ENCODE peak calls at places on chromosomes 12 and 14, in nine cellular contexts. One of them, this sample, is unnamed. For H3K36me3, the result is how much of the 10 kb centered on the place peaks cover.

GRCh38 chr12:91601057-91601456 is 418.4 kb upstream of the DCN start:
- DNase-seq in DND-41: no peak
- DNase-seq in heart right ventricle: no peak
- DNase-seq in mammary epithelial cell: no peak
- DNase-seq in right lobe of liver: no peak
- DNase-seq in Peyer's patch: no peak
- DNase-seq in CD8-positive, alpha-beta T cell: no peak
- DNase-seq in uterus: no peak
- DNase-seq in body of pancreas: no peak
- DNase-seq in this sample: no peak

GRCh38 chr14:59511916-59512530 is 27.7 kb downstream of the JKAMP start:
- DNase-seq in body of pancreas: no peak
- DNase-seq in heart right ventricle: no peak
- DNase-seq in CD8-positive, alpha-beta T cell: no peak
- DNase-seq in DND-41: peak
- DNase-seq in mammary epithelial cell: no peak
- DNase-seq in Peyer's patch: no peak
- DNase-seq in right lobe of liver: no peak
- DNase-seq in uterus: no peak
- DNase-seq in this sample: no peak

GRCh38 chr12:638948-639557 is 24.2 kb downstream of the NINJ2 start:
- DNase-seq in heart right ventricle: no peak
- DNase-seq in Peyer's patch: no peak
- DNase-seq in DND-41: no peak
- DNase-seq in uterus: no peak
- DNase-seq in CD8-positive, alpha-beta T cell: no peak
- DNase-seq in mammary epithelial cell: no peak
- DNase-seq in right lobe of liver: no peak
- DNase-seq in body of pancreas: no peak
- DNase-seq in this sample: no peak

GRCh38 chr12:130162771-130163460 is 652 bp downstream of the FZD10 start:
- DNase-seq in uterus: no peak
- DNase-seq in CD8-positive, alpha-beta T cell: no peak
- DNase-seq in heart right ventricle: no peak
- DNase-seq in mammary epithelial cell: no peak
- DNase-seq in Peyer's patch: no peak
- DNase-seq in right lobe of liver: no peak
- DNase-seq in body of pancreas: no peak
- DNase-seq in DND-41: no peak
- DNase-seq in this sample: no peak

GRCh38 chr12:98399532-98399931 is 115.9 kb upstream of the TMPO start:
- DNase-seq in Peyer's patch: no peak
- DNase-seq in right lobe of liver: no peak
- DNase-seq in mammary epithelial cell: peak
- DNase-seq in uterus: no peak
- DNase-seq in CD8-positive, alpha-beta T cell: peak
- DNase-seq in DND-41: peak
- DNase-seq in heart right ventricle: no peak
- DNase-seq in body of pancreas: no peak
- DNase-seq in this sample: peak

GRCh38 chr12:124556896-124557501 is 10.4 kb downstream of the NCOR2 start:
- DNase-seq in mammary epithelial cell: no peak
- DNase-seq in uterus: no peak
- DNase-seq in right lobe of liver: no peak
- DNase-seq in heart right ventricle: peak
- DNase-seq in CD8-positive, alpha-beta T cell: no peak
- DNase-seq in Peyer's patch: peak
- DNase-seq in DND-41: no peak
- DNase-seq in body of pancreas: no peak
- DNase-seq in this sample: no peak

GRCh38 chr14:70753518-70753953 is 55.8 kb downstream of the MAP3K9 start:
- DNase-seq in mammary epithelial cell: no peak
- DNase-seq in right lobe of liver: peak
- DNase-seq in uterus: no peak
- DNase-seq in heart right ventricle: no peak
- DNase-seq in Peyer's patch: no peak
- DNase-seq in body of pancreas: peak
- DNase-seq in DND-41: no peak
- DNase-seq in CD8-positive, alpha-beta T cell: no peak
- DNase-seq in this sample: no peak

GRCh38 chr14:104730504-104730903 is 6.5 kb downstream of the ADSS1 start:
- DNase-seq in CD8-positive, alpha-beta T cell: no peak
- DNase-seq in mammary epithelial cell: no peak
- DNase-seq in uterus: no peak
- DNase-seq in Peyer's patch: no peak
- DNase-seq in heart right ventricle: no peak
- DNase-seq in body of pancreas: no peak
- DNase-seq in right lobe of liver: no peak
- DNase-seq in DND-41: no peak
- DNase-seq in this sample: no peak

GRCh38 chr12:4278582-4278939 is 5.0 kb downstream of the CCND2 start:
- DNase-seq in body of pancreas: no peak
- DNase-seq in mammary epithelial cell: no peak
- DNase-seq in uterus: no peak
- DNase-seq in heart right ventricle: peak
- DNase-seq in DND-41: no peak
- DNase-seq in Peyer's patch: peak
- DNase-seq in CD8-positive, alpha-beta T cell: no peak
- DNase-seq in right lobe of liver: peak
- DNase-seq in this sample: no peak

DNA sequence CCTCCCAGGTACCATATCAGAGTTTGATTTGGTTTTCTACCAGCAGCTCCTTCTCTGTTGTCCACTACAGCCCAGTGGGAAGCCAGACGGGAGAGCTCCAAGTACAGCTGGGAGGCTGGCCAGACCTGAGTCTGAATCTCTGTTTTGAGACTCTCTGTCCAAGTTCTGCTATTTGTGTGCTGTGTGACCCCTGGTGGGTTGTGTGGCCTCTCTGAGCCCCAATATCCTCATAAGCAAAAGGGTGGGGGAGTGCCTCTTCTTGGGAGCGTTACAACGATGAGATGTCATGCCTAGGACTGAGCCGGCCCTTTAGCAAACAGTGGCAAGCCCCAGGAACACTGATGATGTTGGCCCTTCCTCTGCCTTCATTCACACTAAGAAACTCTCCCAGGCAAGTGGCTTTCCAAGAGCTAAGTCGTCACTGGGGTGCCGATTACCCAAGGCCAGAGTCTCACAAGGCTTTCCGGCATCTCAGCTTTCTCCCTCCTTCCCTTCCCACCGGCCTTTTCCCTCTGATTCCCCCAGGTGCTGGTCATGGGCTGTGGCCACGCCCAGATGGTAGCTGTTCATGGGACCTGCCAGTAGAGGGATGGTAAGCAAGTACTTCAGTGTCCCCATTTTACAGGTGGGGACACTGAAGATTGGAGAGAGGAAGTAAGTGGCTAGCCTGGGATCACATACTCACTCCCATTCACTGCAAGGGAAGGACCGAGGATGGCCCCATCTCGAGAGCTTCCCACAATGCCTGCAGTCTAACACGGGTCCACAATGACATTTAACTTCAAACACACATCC is 47.7 kb downstream of the BCL11B start:
- DNase-seq in CD8-positive, alpha-beta T cell: no peak
- DNase-seq in Peyer's patch: no peak
- DNase-seq in mammary epithelial cell: no peak
- DNase-seq in body of pancreas: no peak
- DNase-seq in heart right ventricle: no peak
- DNase-seq in uterus: no peak
- DNase-seq in right lobe of liver: no peak
- DNase-seq in DND-41: no peak
- DNase-seq in this sample: no peak
- H3K36me3 ChIP-seq in CD8-positive, alpha-beta T cell: half or more
- H3K36me3 ChIP-seq in Peyer's patch: under half
- H3K36me3 ChIP-seq in mammary epithelial cell: under half
- H3K36me3 ChIP-seq in body of pancreas: under half
- H3K36me3 ChIP-seq in heart right ventricle: under half
- H3K36me3 ChIP-seq in uterus: under half
- H3K36me3 ChIP-seq in right lobe of liver: under half
- H3K36me3 ChIP-seq in DND-41: half or more
- H3K36me3 ChIP-seq in this sample: under half

GRCh38 chr12:67280088-67280487 is 10.9 kb downstream of the CAND1 start:
- DNase-seq in DND-41: no peak
- DNase-seq in Peyer's patch: no peak
- DNase-seq in CD8-positive, alpha-beta T cell: no peak
- DNase-seq in heart right ventricle: no peak
- DNase-seq in right lobe of liver: no peak
- DNase-seq in mammary epithelial cell: no peak
- DNase-seq in body of pancreas: no peak
- DNase-seq in uterus: no peak
- DNase-seq in this sample: no peak

GRCh38 chr12:67279637-67280036 is 10.5 kb downstream of the CAND1 start:
- DNase-seq in DND-41: no peak
- DNase-seq in body of pancreas: no peak
- DNase-seq in mammary epithelial cell: no peak
- DNase-seq in CD8-positive, alpha-beta T cell: no peak
- DNase-seq in heart right ventricle: no peak
- DNase-seq in Peyer's patch: no peak
- DNase-seq in right lobe of liver: no peak
- DNase-seq in uterus: no peak
- DNase-seq in this sample: no peak

GRCh38 chr12:67275380-67275913 is 6.3 kb downstream of the CAND1 start:
- DNase-seq in uterus: no peak
- DNase-seq in body of pancreas: no peak
- DNase-seq in CD8-positive, alpha-beta T cell: no peak
- DNase-seq in mammary epithelial cell: peak
- DNase-seq in heart right ventricle: no peak
- DNase-seq in DND-41: no peak
- DNase-seq in Peyer's patch: no peak
- DNase-seq in right lobe of liver: peak
- DNase-seq in this sample: peak

GRCh38 chr12:67274186-67274585 is 5.0 kb downstream of the CAND1 start:
- DNase-seq in CD8-positive, alpha-beta T cell: no peak
- DNase-seq in right lobe of liver: no peak
- DNase-seq in uterus: no peak
- DNase-seq in mammary epithelial cell: peak
- DNase-seq in Peyer's patch: no peak
- DNase-seq in heart right ventricle: no peak
- DNase-seq in DND-41: no peak
- DNase-seq in body of pancreas: no peak
- DNase-seq in this sample: peak

GRCh38 chr12:67276469-67276868 is 7.3 kb downstream of the CAND1 start:
- DNase-seq in CD8-positive, alpha-beta T cell: no peak
- DNase-seq in heart right ventricle: no peak
- DNase-seq in Peyer's patch: no peak
- DNase-seq in DND-41: no peak
- DNase-seq in body of pancreas: no peak
- DNase-seq in mammary epithelial cell: no peak
- DNase-seq in uterus: no peak
- DNase-seq in right lobe of liver: no peak
- DNase-seq in this sample: no peak
- H3K36me3 ChIP-seq in CD8-positive, alpha-beta T cell: under half
- H3K36me3 ChIP-seq in heart right ventricle: under half
- H3K36me3 ChIP-seq in Peyer's patch: under half
- H3K36me3 ChIP-seq in DND-41: under half
- H3K36me3 ChIP-seq in body of pancreas: under half
- H3K36me3 ChIP-seq in mammary epithelial cell: under half
- H3K36me3 ChIP-seq in uterus: under half
- H3K36me3 ChIP-seq in right lobe of liver: under half
- H3K36me3 ChIP-seq in this sample: under half

GRCh38 chr14:61739133-61739532 is 23.1 kb upstream of the SNAPC1 start:
- DNase-seq in right lobe of liver: no peak
- DNase-seq in uterus: no peak
- DNase-seq in mammary epithelial cell: no peak
- DNase-seq in heart right ventricle: no peak
- DNase-seq in body of pancreas: no peak
- DNase-seq in CD8-positive, alpha-beta T cell: no peak
- DNase-seq in Peyer's patch: no peak
- DNase-seq in DND-41: no peak
- DNase-seq in this sample: no peak

GRCh38 chr14:61742383-61742782 is 19.8 kb upstream of the SNAPC1 start:
- DNase-seq in Peyer's patch: no peak
- DNase-seq in DND-41: no peak
- DNase-seq in uterus: no peak
- DNase-seq in mammary epithelial cell: no peak
- DNase-seq in right lobe of liver: no peak
- DNase-seq in CD8-positive, alpha-beta T cell: no peak
- DNase-seq in heart right ventricle: no peak
- DNase-seq in body of pancreas: no peak
- DNase-seq in this sample: no peak

GRCh38 chr14:61733972-61734371 is 28.2 kb upstream of the SNAPC1 start:
- DNase-seq in uterus: no peak
- DNase-seq in CD8-positive, alpha-beta T cell: no peak
- DNase-seq in body of pancreas: no peak
- DNase-seq in Peyer's patch: no peak
- DNase-seq in DND-41: no peak
- DNase-seq in heart right ventricle: no peak
- DNase-seq in mammary epithelial cell: no peak
- DNase-seq in right lobe of liver: no peak
- DNase-seq in this sample: no peak

GRCh38 chr14:61737913-61738312 is 24.3 kb upstream of the SNAPC1 start:
- DNase-seq in DND-41: no peak
- DNase-seq in body of pancreas: no peak
- DNase-seq in uterus: no peak
- DNase-seq in right lobe of liver: no peak
- DNase-seq in heart right ventricle: no peak
- DNase-seq in mammary epithelial cell: no peak
- DNase-seq in Peyer's patch: no peak
- DNase-seq in CD8-positive, alpha-beta T cell: no peak
- DNase-seq in this sample: no peak

DNA sequence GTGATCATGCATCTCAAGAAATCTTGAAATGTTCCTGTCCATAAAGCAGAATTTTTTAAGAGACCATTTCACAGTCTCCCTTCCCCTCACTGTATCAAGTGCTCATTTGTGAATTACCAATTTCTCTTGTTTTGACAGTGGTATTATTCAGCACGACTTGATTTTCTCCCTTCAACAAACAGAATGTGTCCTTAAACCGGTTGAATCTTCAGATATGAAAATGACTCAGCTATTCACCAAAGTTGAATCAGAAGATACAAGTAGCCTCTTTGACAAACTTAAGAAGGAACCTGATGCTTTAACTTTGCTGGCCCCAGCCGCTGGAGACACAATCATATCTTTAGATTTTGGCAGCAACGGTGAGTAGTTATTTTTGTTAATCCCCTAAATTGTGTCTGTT is 25.5 kb upstream of the SNAPC1 start:
- DNase-seq in DND-41: no peak
- DNase-seq in body of pancreas: no peak
- DNase-seq in mammary epithelial cell: no peak
- DNase-seq in CD8-positive, alpha-beta T cell: no peak
- DNase-seq in Peyer's patch: no peak
- DNase-seq in heart right ventricle: no peak
- DNase-seq in right lobe of liver: no peak
- DNase-seq in uterus: no peak
- DNase-seq in this sample: no peak
- H3K36me3 ChIP-seq in DND-41: half or more
- H3K36me3 ChIP-seq in body of pancreas: under half
- H3K36me3 ChIP-seq in mammary epithelial cell: half or more
- H3K36me3 ChIP-seq in CD8-positive, alpha-beta T cell: under half
- H3K36me3 ChIP-seq in Peyer's patch: under half
- H3K36me3 ChIP-seq in heart right ventricle: half or more
- H3K36me3 ChIP-seq in right lobe of liver: half or more
- H3K36me3 ChIP-seq in uterus: under half
- H3K36me3 ChIP-seq in this sample: half or more

DNA sequence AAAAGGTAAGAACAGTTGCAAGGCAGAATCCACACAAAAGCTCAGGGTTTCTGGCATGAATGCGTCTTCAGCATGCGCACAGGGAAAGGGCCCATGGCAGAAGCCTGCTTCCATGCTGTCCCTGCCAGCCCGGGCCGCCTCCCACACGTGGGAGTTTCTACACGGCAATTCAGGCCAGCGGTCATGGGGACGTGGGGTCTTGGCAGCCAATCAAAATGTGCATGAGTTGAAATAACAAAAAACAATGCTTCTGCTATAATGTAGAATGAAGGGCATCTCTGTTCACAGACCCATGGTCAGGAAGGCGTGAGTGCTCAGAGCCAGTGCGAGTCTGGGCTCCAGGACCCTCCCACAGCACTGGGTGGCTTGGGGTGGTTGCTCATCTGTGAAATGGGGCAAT is 28.6 kb downstream of the AMN start:
- DNase-seq in DND-41: no peak
- DNase-seq in mammary epithelial cell: no peak
- DNase-seq in right lobe of liver: no peak
- DNase-seq in heart right ventricle: no peak
- DNase-seq in uterus: peak
- DNase-seq in Peyer's patch: no peak
- DNase-seq in CD8-positive, alpha-beta T cell: no peak
- DNase-seq in body of pancreas: no peak
- DNase-seq in this sample: no peak
- H3K36me3 ChIP-seq in DND-41: under half
- H3K36me3 ChIP-seq in mammary epithelial cell: under half
- H3K36me3 ChIP-seq in right lobe of liver: half or more
- H3K36me3 ChIP-seq in heart right ventricle: half or more
- H3K36me3 ChIP-seq in uterus: under half
- H3K36me3 ChIP-seq in Peyer's patch: under half
- H3K36me3 ChIP-seq in CD8-positive, alpha-beta T cell: under half
- H3K36me3 ChIP-seq in body of pancreas: under half
- H3K36me3 ChIP-seq in this sample: half or more

This sample was measured in SJSA1.